ENCODE peak calls at places on chromosomes 16 and 17, in seven cellular contexts. L is stimulated activated naive CD8-positive, alpha-beta T cell treated with anti-CD3 and anti-CD28 coated beads, Interleukin-15, Interleukin-2, amounts not matched to agents 100 U/mL and 50 U/mL, for 24 hours; R is choroid plexus epithelial cell; O is hypothalamus; C is GM04503; X is mesothelial cell of epicardium; T is cortex of kidney. U is an unnamed sample.

GRCh38 chr16:27363797-27364196 is 38.2 kb upstream of the IL21R start:
- DNase-seq in L (no peak), O (no peak), R (no peak), X (no peak), T (no peak), C (no peak), U (peak)

GRCh38 chr16:66427036-66427446 is at the start of gene BEAN1:
- DNase-seq in R (peak), L (peak), X (peak), C (no peak), T (no peak), O (no peak), U (no peak)

GRCh38 chr17:45837187-45837586 is 7.5 kb upstream of the SPPL2C start:
- DNase-seq in C (no peak), X (no peak), R (no peak), O (no peak), L (no peak), T (no peak), U (no peak)

GRCh38 chr17:2034806-2035548 is 5.0 kb downstream of the DPH1 start:
- DNase-seq in O (no peak), C (peak), R (no peak), X (no peak), T (no peak), L (no peak), U (no peak)

GRCh38 chr17:75707096-75707720 is 14.1 kb upstream of the ITGB4 start:
- DNase-seq in T (no peak), C (no peak), L (no peak), X (no peak), O (no peak), R (peak), U (no peak)

GRCh38 chr16:3642397-3643094 is 11.9 kb upstream of the DNASE1 start:
- DNase-seq in T (no peak), R (peak), O (no peak), C (no peak), X (peak), L (no peak), U (peak)

GRCh38 chr17:7841309-7841621 is 7.2 kb downstream of the KDM6B start:
- DNase-seq in C (no peak), O (no peak), R (no peak), T (no peak), L (no peak), X (no peak), U (no peak)

GRCh38 chr17:80145076-80146075 is 1.6 kb downstream of the EIF4A3 start:
- DNase-seq in O (no peak), T (no peak), R (no peak), X (no peak), L (no peak), C (no peak), U (no peak)

GRCh38 chr17:27318228-27318627 is 24.3 kb downstream of the WSB1 start:
- DNase-seq in R (no peak), T (no peak), X (peak), O (no peak), L (no peak), C (no peak), U (no peak)

GRCh38 chr16:53952215-53953208 is 248.6 kb downstream of the FTO start:
- DNase-seq in C (no peak), X (no peak), O (no peak), L (no peak), R (peak), T (no peak), U (no peak)

GRCh38 chr16:73771676-73772075 is 524.9 kb upstream of the PSMD7 start:
- DNase-seq in T (no peak), R (no peak), L (no peak), X (no peak), C (no peak), O (no peak), U (no peak)